ENCODE peak calls at places on chromosome 21, in eight cellular contexts. K is CD8-positive, alpha-beta T cell; R is CD8-positive, alpha-beta memory T cell; I is KBM-7; W is germinal center; S is IMR-90; P is transverse colon; Q is cardiac fibroblast. J is an unnamed sample.

GRCh38 chr21:46078984-46079356 is 18.9 kb upstream of the COL6A2 start:
- DNase-seq in K (peak), R (no peak), I (no peak), W (no peak), S (no peak), P (no peak), Q (no peak), J (no peak)

GRCh38 chr21:42630626-42631025 is 22.8 kb upstream of the PDE9A start:
- DNase-seq in K (no peak), R (no peak), I (no peak), W (no peak), S (no peak), P (peak), Q (no peak), J (no peak)

GRCh38 chr21:42651515-42652401 is 1.7 kb upstream of the PDE9A start:
- DNase-seq in K (no peak), R (no peak), I (no peak), W (no peak), S (no peak), P (peak), Q (no peak), J (no peak)

GRCh38 chr21:43609501-43610340 is 49.6 kb downstream of the HSF2BP start:
- DNase-seq in K (no peak), R (no peak), I (no peak), W (no peak), S (peak), P (peak), Q (peak), J (no peak)

GRCh38 chr21:21682172-21682571 is 684.0 kb downstream of the NCAM2 start:
- DNase-seq in K (no peak), R (no peak), I (no peak), W (no peak), S (peak), P (no peak), Q (peak), J (no peak)

GRCh38 chr21:27519357-27519756 is 552.5 kb upstream of the ADAMTS5 start:
- DNase-seq in K (no peak), R (no peak), I (no peak), W (no peak), S (peak), P (no peak), Q (peak), J (no peak)

GRCh38 chr21:38817371-38818335 is 11.9 kb downstream of the ETS2 start:
- DNase-seq in K (no peak), R (no peak), I (no peak), W (no peak), S (peak), P (peak), Q (no peak), J (no peak)

GRCh38 chr21:43345746-43346409 is 81.1 kb downstream of the SIK1 start:
- DNase-seq in K (no peak), R (no peak), I (peak), W (no peak), S (peak), P (no peak), Q (peak), J (no peak)

GRCh38 chr21:38379171-38379570 is 119.1 kb downstream of the ERG start:
- DNase-seq in K (no peak), R (no peak), I (no peak), W (no peak), S (no peak), P (no peak), Q (no peak), J (no peak)

GRCh38 chr21:32941263-32941662 is 84.5 kb upstream of the OLIG2 start:
- DNase-seq in K (no peak), R (no peak), I (no peak), W (no peak), S (no peak), P (no peak), Q (no peak), J (no peak)

GRCh38 chr21:26389971-26390641 is 183.0 kb downstream of the CYYR1 start:
- DNase-seq in K (no peak), R (no peak), I (peak), W (no peak), S (peak), P (no peak), Q (peak), J (no peak)

GRCh38 chr21:43352568-43353281 is 74.2 kb downstream of the SIK1 start:
- DNase-seq in K (no peak), R (no peak), I (no peak), W (peak), S (no peak), P (peak), Q (peak), J (peak)

GRCh38 chr21:19547951-19548635 is 1144.5 kb upstream of the TMPRSS15 start:
- DNase-seq in K (no peak), R (no peak), I (no peak), W (no peak), S (no peak), P (no peak), Q (no peak), J (no peak)

GRCh38 chr21:40120944-40121575 is 253.8 kb downstream of the PCP4 start:
- DNase-seq in K (no peak), R (no peak), I (peak), W (no peak), S (peak), P (no peak), Q (peak), J (peak)

GRCh38 chr21:45404726-45405270 is at the start of gene COL18A1:
- DNase-seq in K (no peak), R (no peak), I (no peak), W (peak), S (peak), P (peak), Q (peak), J (no peak)

GRCh38 chr21:15080504-15080903 is 15.7 kb upstream of the NRIP1 start:
- DNase-seq in K (no peak), R (no peak), I (no peak), W (no peak), S (no peak), P (no peak), Q (no peak), J (no peak)

GRCh38 chr21:39168800-39169199 is 14.5 kb downstream of the PSMG1 start:
- DNase-seq in K (no peak), R (no peak), I (no peak), W (no peak), S (no peak), P (no peak), Q (no peak), J (no peak)

GRCh38 chr21:31967334-31967733 is 94.5 kb downstream of the HUNK start:
- DNase-seq in K (no peak), R (no peak), I (no peak), W (no peak), S (no peak), P (no peak), Q (no peak), J (no peak)

GRCh38 chr21:45634511-45635183 is 8.9 kb upstream of the PCBP3 start:
- DNase-seq in K (no peak), R (no peak), I (no peak), W (no peak), S (peak), P (no peak), Q (peak), J (no peak)

GRCh38 chr21:46161180-46161799 is 5.9 kb upstream of the FTCD start:
- DNase-seq in K (peak), R (no peak), I (no peak), W (no peak), S (no peak), P (peak), Q (no peak), J (no peak)

GRCh38 chr21:23725576-23725975 is 1881.7 kb downstream of the MRPL39 start:
- DNase-seq in K (no peak), R (no peak), I (peak), W (no peak), S (no peak), P (no peak), Q (no peak), J (peak)

GRCh38 chr21:17854771-17855170 is 35.6 kb upstream of the C21orf91 start:
- DNase-seq in K (no peak), R (no peak), I (no peak), W (no peak), S (no peak), P (no peak), Q (no peak), J (no peak)

GRCh38 chr21:36803051-36803709 is 104.3 kb downstream of the SIM2 start:
- DNase-seq in K (no peak), R (no peak), I (no peak), W (no peak), S (no peak), P (no peak), Q (no peak), J (no peak)

GRCh38 chr21:40685121-40685630 is 161.8 kb downstream of the DSCAM start:
- DNase-seq in K (no peak), R (no peak), I (no peak), W (no peak), S (no peak), P (no peak), Q (no peak), J (no peak)

GRCh38 chr21:35206141-35207125 is 157.3 kb upstream of the RUNX1 start:
- DNase-seq in K (no peak), R (no peak), I (peak), W (peak), S (peak), P (peak), Q (no peak), J (peak)

GRCh38 chr21:26280715-26281310 is 110.2 kb upstream of the APP start:
- DNase-seq in K (no peak), R (no peak), I (no peak), W (no peak), S (no peak), P (no peak), Q (no peak), J (no peak)

GRCh38 chr21:15014220-15014619 is 50.6 kb downstream of the NRIP1 start:
- DNase-seq in K (no peak), R (no peak), I (no peak), W (no peak), S (peak), P (no peak), Q (no peak), J (no peak)

GRCh38 chr21:44903689-44904088 is 17.0 kb downstream of the ITGB2 start:
- DNase-seq in K (no peak), R (no peak), I (no peak), W (no peak), S (no peak), P (no peak), Q (no peak), J (no peak)